ENCODE peak calls at places on chromosomes 2 and 18, in four cellular contexts. One of them, this sample, is unnamed.

GRCh38 chr2:156206355-156206754 is 126.2 kb downstream of the NR4A2 start:
- DNase-seq in AG09319: no peak
- DNase-seq in tibial nerve: no peak
- DNase-seq in GM23338: peak
- DNase-seq in this sample: no peak

GRCh38 chr18:29154196-29154757 is 977.3 kb upstream of the CDH2 start:
- DNase-seq in AG09319: no peak
- DNase-seq in tibial nerve: no peak
- DNase-seq in GM23338: no peak
- DNase-seq in this sample: no peak

GRCh38 chr2:224417947-224418346 is 16.0 kb upstream of the FAM124B start:
- DNase-seq in AG09319: no peak
- DNase-seq in tibial nerve: no peak
- DNase-seq in GM23338: no peak
- DNase-seq in this sample: no peak

GRCh38 chr18:676747-677544 is 19.5 kb downstream of the TYMS start:
- DNase-seq in AG09319: no peak
- DNase-seq in tibial nerve: no peak
- DNase-seq in GM23338: no peak
- DNase-seq in this sample: no peak

GRCh38 chr2:126947090-126947404 is 48.4 kb downstream of the TEX51 start:
- DNase-seq in AG09319: no peak
- DNase-seq in tibial nerve: no peak
- DNase-seq in GM23338: no peak
- DNase-seq in this sample: no peak

GRCh38 chr2:198546091-198546490 is 741.7 kb downstream of the PLCL1 start:
- DNase-seq in AG09319: no peak
- DNase-seq in tibial nerve: no peak
- DNase-seq in GM23338: peak
- DNase-seq in this sample: no peak

GRCh38 chr2:46695283-46695682 is 215.9 kb downstream of the TMEM247 start:
- DNase-seq in AG09319: no peak
- DNase-seq in tibial nerve: no peak
- DNase-seq in GM23338: no peak
- DNase-seq in this sample: no peak

GRCh38 chr18:80148316-80149199 is 39.5 kb downstream of the ADNP2 start:
- DNase-seq in AG09319: no peak
- DNase-seq in tibial nerve: no peak
- DNase-seq in GM23338: no peak
- DNase-seq in this sample: no peak

GRCh38 chr2:202542142-202542541 is 92.6 kb upstream of the FAM117B start:
- DNase-seq in AG09319: no peak
- DNase-seq in tibial nerve: no peak
- DNase-seq in GM23338: no peak
- DNase-seq in this sample: no peak

GRCh38 chr18:32175265-32175664 is 14.6 kb upstream of the MEP1B start:
- DNase-seq in AG09319: no peak
- DNase-seq in tibial nerve: no peak
- DNase-seq in GM23338: no peak
- DNase-seq in this sample: no peak

GRCh38 chr2:55247025-55247424 is 14.5 kb downstream of the RPS27A start:
- DNase-seq in AG09319: no peak
- DNase-seq in tibial nerve: no peak
- DNase-seq in GM23338: no peak
- DNase-seq in this sample: no peak

DNA sequence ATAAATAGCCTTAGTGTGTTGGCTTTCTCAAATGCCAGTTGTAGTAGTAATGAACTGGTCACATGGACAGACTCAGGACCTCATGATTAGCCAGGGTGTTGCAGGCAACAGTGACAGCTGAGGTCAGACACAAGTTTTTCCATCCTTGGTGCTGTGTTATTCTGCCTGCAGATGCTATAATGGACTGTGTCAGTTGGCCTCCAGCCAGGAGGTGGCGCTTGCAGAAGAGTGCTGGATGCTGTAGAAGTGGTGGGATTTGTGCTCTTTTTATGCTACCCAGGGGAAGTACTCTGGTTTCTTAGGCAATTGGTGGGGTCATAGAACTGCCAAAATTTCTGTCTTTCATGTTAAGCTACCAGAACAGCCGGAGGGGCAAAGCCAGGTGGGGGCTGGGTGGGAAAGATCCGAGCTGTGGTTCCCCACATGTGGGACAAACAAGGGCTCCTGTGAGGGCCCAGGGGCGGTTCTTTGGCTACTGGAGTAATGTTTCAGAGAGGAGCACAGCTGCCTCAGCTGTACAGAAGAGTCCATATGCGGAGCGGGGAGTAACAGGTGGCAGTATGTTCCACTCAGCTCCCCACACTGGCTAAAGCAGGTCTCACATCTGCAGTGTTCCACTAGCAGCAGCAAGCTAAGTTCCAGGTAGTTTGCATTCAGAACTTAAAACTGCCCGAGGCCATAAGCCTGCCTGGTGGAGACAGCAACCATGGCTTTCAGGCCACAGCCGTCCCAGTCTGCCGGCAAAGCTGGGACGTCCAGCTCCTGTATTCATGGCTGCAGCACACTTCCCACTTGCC is 104.4 kb downstream of the GULP1 start:
- DNase-seq in AG09319: no peak
- DNase-seq in tibial nerve: no peak
- DNase-seq in GM23338: peak
- DNase-seq in this sample: no peak
- TF ChIP-seq CTCF in AG09319: no peak
- TF ChIP-seq CTCF in tibial nerve: no peak
- TF ChIP-seq CTCF in GM23338: peak
- TF ChIP-seq CTCF in this sample: no peak

DNA sequence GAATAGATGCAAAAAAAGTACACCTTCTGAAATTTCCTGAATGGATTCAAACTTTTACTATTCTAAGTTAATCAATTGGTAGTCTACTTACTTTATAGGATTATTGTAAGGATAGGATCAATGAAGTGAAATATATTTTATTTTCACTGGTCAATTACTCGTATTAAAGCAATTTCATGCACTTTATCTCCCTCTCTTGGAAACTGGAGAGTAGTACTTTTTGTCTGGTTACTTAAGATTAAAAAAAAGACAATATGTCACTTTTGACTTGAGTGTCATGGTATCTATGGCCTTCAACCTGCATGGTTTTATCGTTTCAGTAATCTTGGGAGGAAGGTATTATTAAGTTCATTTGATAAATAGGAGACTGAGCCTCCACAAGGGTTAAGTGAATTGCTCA is 1.0 kb upstream of the KYNU start:
- DNase-seq in AG09319: no peak
- DNase-seq in tibial nerve: no peak
- DNase-seq in GM23338: no peak
- DNase-seq in this sample: no peak
- TF ChIP-seq CTCF in AG09319: no peak
- TF ChIP-seq CTCF in tibial nerve: no peak
- TF ChIP-seq CTCF in GM23338: no peak
- TF ChIP-seq CTCF in this sample: no peak

GRCh38 chr2:232850039-232850438 is 20.0 kb upstream of the SNORC start:
- DNase-seq in AG09319: no peak
- DNase-seq in tibial nerve: no peak
- DNase-seq in GM23338: no peak
- DNase-seq in this sample: no peak
- TF ChIP-seq CTCF in AG09319: no peak
- TF ChIP-seq CTCF in tibial nerve: no peak
- TF ChIP-seq CTCF in GM23338: no peak
- TF ChIP-seq CTCF in this sample: no peak

DNA sequence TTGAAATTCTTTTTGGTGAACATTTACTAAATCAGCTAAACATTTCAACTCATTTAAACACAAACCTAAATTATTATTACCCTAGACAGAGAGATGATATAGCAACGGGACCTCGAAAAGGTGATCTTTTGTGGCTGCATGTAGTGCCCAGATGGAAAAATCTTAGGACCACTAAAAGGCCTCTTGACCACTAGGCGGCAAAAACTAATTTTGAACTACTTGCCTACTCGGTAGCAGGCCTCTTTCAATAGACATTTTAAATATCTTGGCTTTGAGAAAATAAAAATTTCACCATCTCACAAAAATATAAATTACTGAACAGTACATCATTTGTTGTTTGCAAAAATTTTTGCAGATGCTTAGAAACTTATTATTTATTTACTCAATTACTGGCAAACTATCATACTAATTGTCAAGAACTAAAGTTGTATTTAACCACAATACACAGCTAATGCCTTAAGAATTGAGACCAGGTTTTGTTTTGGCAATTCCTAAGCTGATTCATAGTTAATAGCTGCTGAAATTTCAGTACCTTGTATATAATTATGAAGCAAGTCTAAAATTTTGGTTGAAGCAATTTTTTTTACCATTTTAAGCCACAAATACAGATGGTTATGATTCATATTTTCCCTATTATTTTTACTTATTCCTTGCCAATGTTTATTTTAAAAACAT is 9.4 kb downstream of the COL3A1 start:
- DNase-seq in AG09319: peak
- DNase-seq in tibial nerve: no peak
- DNase-seq in GM23338: peak
- DNase-seq in this sample: no peak
- TF ChIP-seq CTCF in AG09319: peak
- TF ChIP-seq CTCF in tibial nerve: peak
- TF ChIP-seq CTCF in GM23338: peak
- TF ChIP-seq CTCF in this sample: peak

This sample was measured in mesothelial cell of epicardium.